ENCODE peak calls at places on chromosomes 6 and 20, in seven cellular contexts. One of them, this sample, is unnamed.

GRCh38 chr6:111087871-111088667 is 766 bp downstream of the SLC16A10 start:
- DNase-seq in mesothelial cell of epicardium: peak; percentile 50
- DNase-seq in progenitor cell of endocrine pancreas: peak; percentile 11
- DNase-seq in activated naive CD4-positive, alpha-beta T cell: peak; percentile 17
- DNase-seq in iris pigment epithelial cell: peak; percentile 15
- DNase-seq in T-helper 9 cell: peak; percentile 43
- DNase-seq in cardiac fibroblast: no peak
- DNase-seq in this sample: peak; percentile 63

GRCh38 chr20:10665027-10665561 is 8.7 kb downstream of the JAG1 start:
- DNase-seq in mesothelial cell of epicardium: no peak
- DNase-seq in progenitor cell of endocrine pancreas: no peak
- DNase-seq in activated naive CD4-positive, alpha-beta T cell: no peak
- DNase-seq in iris pigment epithelial cell: peak; percentile 54
- DNase-seq in T-helper 9 cell: no peak
- DNase-seq in cardiac fibroblast: peak; percentile 47
- DNase-seq in this sample: no peak

GRCh38 chr20:50346372-50347347 is 156.0 kb downstream of the CEBPB start:
- DNase-seq in mesothelial cell of epicardium: no peak
- DNase-seq in progenitor cell of endocrine pancreas: no peak
- DNase-seq in activated naive CD4-positive, alpha-beta T cell: no peak
- DNase-seq in iris pigment epithelial cell: peak; percentile 89
- DNase-seq in T-helper 9 cell: no peak
- DNase-seq in cardiac fibroblast: peak; percentile 91
- DNase-seq in this sample: no peak

GRCh38 chr6:164097056-164097455 is 682.5 kb downstream of the QKI start:
- DNase-seq in mesothelial cell of epicardium: no peak
- DNase-seq in progenitor cell of endocrine pancreas: no peak
- DNase-seq in activated naive CD4-positive, alpha-beta T cell: no peak
- DNase-seq in iris pigment epithelial cell: no peak
- DNase-seq in T-helper 9 cell: no peak
- DNase-seq in cardiac fibroblast: no peak
- DNase-seq in this sample: no peak

GRCh38 chr6:3309391-3310050 is 50.8 kb downstream of the PSMG4 start:
- DNase-seq in mesothelial cell of epicardium: no peak
- DNase-seq in progenitor cell of endocrine pancreas: no peak
- DNase-seq in activated naive CD4-positive, alpha-beta T cell: no peak
- DNase-seq in iris pigment epithelial cell: no peak
- DNase-seq in T-helper 9 cell: no peak
- DNase-seq in cardiac fibroblast: no peak
- DNase-seq in this sample: no peak

GRCh38 chr20:17327185-17327780 is 100.4 kb downstream of the PCSK2 start:
- DNase-seq in mesothelial cell of epicardium: no peak
- DNase-seq in progenitor cell of endocrine pancreas: no peak
- DNase-seq in activated naive CD4-positive, alpha-beta T cell: no peak
- DNase-seq in iris pigment epithelial cell: no peak
- DNase-seq in T-helper 9 cell: no peak
- DNase-seq in cardiac fibroblast: no peak
- DNase-seq in this sample: no peak

GRCh38 chr6:106783631-106784566 is 154.5 kb downstream of the QRSL1 start:
- DNase-seq in mesothelial cell of epicardium: no peak
- DNase-seq in progenitor cell of endocrine pancreas: no peak
- DNase-seq in activated naive CD4-positive, alpha-beta T cell: no peak
- DNase-seq in iris pigment epithelial cell: no peak
- DNase-seq in T-helper 9 cell: no peak
- DNase-seq in cardiac fibroblast: peak; percentile 7
- DNase-seq in this sample: no peak

GRCh38 chr20:59992531-59992930 is 34.3 kb downstream of the CDH26 start:
- DNase-seq in mesothelial cell of epicardium: no peak
- DNase-seq in progenitor cell of endocrine pancreas: no peak
- DNase-seq in activated naive CD4-positive, alpha-beta T cell: no peak
- DNase-seq in iris pigment epithelial cell: no peak
- DNase-seq in T-helper 9 cell: no peak
- DNase-seq in cardiac fibroblast: peak; percentile 22
- DNase-seq in this sample: no peak

GRCh38 chr6:93021235-93021909 is 398.0 kb downstream of the EPHA7 start:
- DNase-seq in mesothelial cell of epicardium: no peak
- DNase-seq in progenitor cell of endocrine pancreas: no peak
- DNase-seq in activated naive CD4-positive, alpha-beta T cell: no peak
- DNase-seq in iris pigment epithelial cell: no peak
- DNase-seq in T-helper 9 cell: no peak
- DNase-seq in cardiac fibroblast: no peak
- DNase-seq in this sample: no peak

GRCh38 chr6:161029195-161029809 is 37.7 kb downstream of the MAP3K4 start:
- DNase-seq in mesothelial cell of epicardium: no peak
- DNase-seq in progenitor cell of endocrine pancreas: no peak
- DNase-seq in activated naive CD4-positive, alpha-beta T cell: no peak
- DNase-seq in iris pigment epithelial cell: peak; percentile 94
- DNase-seq in T-helper 9 cell: no peak
- DNase-seq in cardiac fibroblast: peak; percentile 80
- DNase-seq in this sample: peak; percentile 4

GRCh38 chr6:47478233-47479155 is 905 bp downstream of the CD2AP start:
- DNase-seq in mesothelial cell of epicardium: no peak
- DNase-seq in progenitor cell of endocrine pancreas: no peak
- DNase-seq in activated naive CD4-positive, alpha-beta T cell: no peak
- DNase-seq in iris pigment epithelial cell: peak; percentile 25
- DNase-seq in T-helper 9 cell: no peak
- DNase-seq in cardiac fibroblast: peak; percentile 42
- DNase-seq in this sample: peak; percentile 12

GRCh38 chr6:136365781-136366354 is 76.2 kb upstream of the BCLAF1 start:
- DNase-seq in mesothelial cell of epicardium: no peak
- DNase-seq in progenitor cell of endocrine pancreas: no peak
- DNase-seq in activated naive CD4-positive, alpha-beta T cell: no peak
- DNase-seq in iris pigment epithelial cell: no peak
- DNase-seq in T-helper 9 cell: no peak
- DNase-seq in cardiac fibroblast: no peak
- DNase-seq in this sample: peak; percentile 2

GRCh38 chr6:25173951-25174474 is 105.2 kb upstream of the CARMIL1 start:
- DNase-seq in mesothelial cell of epicardium: no peak
- DNase-seq in progenitor cell of endocrine pancreas: no peak
- DNase-seq in activated naive CD4-positive, alpha-beta T cell: no peak
- DNase-seq in iris pigment epithelial cell: peak; percentile 98
- DNase-seq in T-helper 9 cell: no peak
- DNase-seq in cardiac fibroblast: peak; percentile 96
- DNase-seq in this sample: no peak

GRCh38 chr6:47680056-47680455 is 18.3 kb upstream of the ADGRF4 start:
- DNase-seq in mesothelial cell of epicardium: no peak
- DNase-seq in progenitor cell of endocrine pancreas: no peak
- DNase-seq in activated naive CD4-positive, alpha-beta T cell: no peak
- DNase-seq in iris pigment epithelial cell: no peak
- DNase-seq in T-helper 9 cell: no peak
- DNase-seq in cardiac fibroblast: no peak
- DNase-seq in this sample: no peak

GRCh38 chr6:159959165-159959975 is 9.5 kb upstream of the IGF2R start:
- DNase-seq in mesothelial cell of epicardium: no peak
- DNase-seq in progenitor cell of endocrine pancreas: no peak
- DNase-seq in activated naive CD4-positive, alpha-beta T cell: no peak
- DNase-seq in iris pigment epithelial cell: no peak
- DNase-seq in T-helper 9 cell: no peak
- DNase-seq in cardiac fibroblast: no peak
- DNase-seq in this sample: no peak

This sample was measured in central memory CD4-positive, alpha-beta T cell.